ENCODE peak calls at places on chromosomes 1 and 21, in eight cellular contexts. N, P, K, I, U, L, B and W are unnamed samples.

GRCh38 chr1:20361805-20362381 is 71.2 kb downstream of the VWA5B1 start:
- DNase-seq in N (peak), P (peak), K (peak), I (no peak), U (peak), L (peak), B (no peak), W (no peak)

GRCh38 chr1:65958561-65959350 is 166.1 kb downstream of the PDE4B start:
- DNase-seq in N (peak), P (no peak), K (no peak), I (no peak), U (peak), L (no peak), B (peak), W (no peak)

GRCh38 chr21:43921602-43921978 is 56.6 kb downstream of the AGPAT3 start:
- DNase-seq in N (no peak), P (no peak), K (no peak), I (peak), U (no peak), L (no peak), B (peak), W (no peak)

GRCh38 chr1:236795757-236796719 is 946 bp downstream of the MTR start:
- DNase-seq in N (peak), P (peak), K (no peak), I (no peak), U (peak), L (peak), B (peak), W (no peak)

GRCh38 chr1:95309031-95309459 is 75.0 kb downstream of the RWDD3 start:
- DNase-seq in N (peak), P (peak), K (no peak), I (no peak), U (peak), L (no peak), B (no peak), W (no peak)

GRCh38 chr1:161994153-161994814 is 29.4 kb downstream of the OLFML2B start:
- DNase-seq in N (peak), P (no peak), K (no peak), I (peak), U (peak), L (no peak), B (no peak), W (no peak)

GRCh38 chr1:202047977-202048376 is 37.6 kb downstream of the ELF3 start:
- DNase-seq in N (no peak), P (no peak), K (no peak), I (no peak), U (no peak), L (peak), B (no peak), W (no peak)

GRCh38 chr1:103372866-103373265 is 152.6 kb upstream of the RNPC3 start:
- DNase-seq in N (no peak), P (no peak), K (no peak), I (no peak), U (peak), L (no peak), B (no peak), W (no peak)

GRCh38 chr1:109531205-109531779 is 8.4 kb upstream of the GPR61 start:
- DNase-seq in N (no peak), P (no peak), K (no peak), I (no peak), U (no peak), L (no peak), B (no peak), W (no peak)

GRCh38 chr21:43972850-43973633 is 39.1 kb upstream of the TRAPPC10 start:
- DNase-seq in N (no peak), P (no peak), K (no peak), I (no peak), U (no peak), L (no peak), B (no peak), W (no peak)

GRCh38 chr1:89890085-89890754 is 69.4 kb downstream of the LRRC8D start:
- DNase-seq in N (no peak), P (no peak), K (no peak), I (no peak), U (peak), L (no peak), B (no peak), W (peak)

GRCh38 chr21:27580276-27580675 is 613.4 kb upstream of the ADAMTS5 start:
- DNase-seq in N (no peak), P (no peak), K (no peak), I (no peak), U (peak), L (no peak), B (no peak), W (no peak)

GRCh38 chr1:28976254-28976653 is 61.9 kb downstream of the EPB41 start:
- DNase-seq in N (no peak), P (no peak), K (no peak), I (no peak), U (no peak), L (no peak), B (no peak), W (no peak)

GRCh38 chr1:33735624-33736023 is 128.3 kb upstream of the HMGB4 start:
- DNase-seq in N (peak), P (no peak), K (no peak), I (no peak), U (peak), L (no peak), B (no peak), W (no peak)

GRCh38 chr1:37753473-37754321 is 11.2 kb downstream of the EPHA10 start:
- DNase-seq in N (no peak), P (no peak), K (no peak), I (no peak), U (no peak), L (no peak), B (no peak), W (no peak)

GRCh38 chr1:169809370-169810095 is 14.8 kb upstream of the METTL18 start:
- DNase-seq in N (peak), P (no peak), K (no peak), I (no peak), U (peak), L (no peak), B (peak), W (no peak)

GRCh38 chr1:168285971-168286628 is 5.4 kb downstream of the TBX19 start:
- DNase-seq in N (no peak), P (no peak), K (no peak), I (no peak), U (no peak), L (no peak), B (no peak), W (no peak)

GRCh38 chr1:110230381-110231199 is 20.5 kb downstream of the KCNC4 start:
- DNase-seq in N (no peak), P (no peak), K (no peak), I (no peak), U (no peak), L (no peak), B (no peak), W (no peak)

GRCh38 chr1:47230692-47231313 is 1.2 kb downstream of the TAL1 start:
- DNase-seq in N (peak), P (peak), K (no peak), I (no peak), U (no peak), L (no peak), B (no peak), W (no peak)
- H3K27ac ChIP-seq in N (no peak), P (no peak), K (no peak), I (no peak), U (no peak), L (no peak), B (no peak), W (no peak)

GRCh38 chr1:160030657-160031367 is 978 bp downstream of the PIGM start:
- DNase-seq in N (peak), P (no peak), K (no peak), I (no peak), U (peak), L (peak), B (peak), W (no peak)
- H3K27ac ChIP-seq in N (peak), P (no peak), K (no peak), I (no peak), U (no peak), L (peak), B (peak), W (peak)

GRCh38 chr1:42964032-42964812 is 5.6 kb upstream of the SLC2A1 start:
- DNase-seq in N (no peak), P (no peak), K (no peak), I (peak), U (no peak), L (no peak), B (no peak), W (no peak)

GRCh38 chr1:42965339-42965738 is 6.7 kb upstream of the SLC2A1 start:
- DNase-seq in N (no peak), P (no peak), K (no peak), I (no peak), U (no peak), L (no peak), B (no peak), W (no peak)

GRCh38 chr1:42970143-42970542 is 11.5 kb upstream of the SLC2A1 start:
- DNase-seq in N (no peak), P (no peak), K (no peak), I (no peak), U (no peak), L (no peak), B (no peak), W (no peak)

GRCh38 chr1:42968654-42969053 is 10.0 kb upstream of the SLC2A1 start:
- DNase-seq in N (no peak), P (no peak), K (no peak), I (peak), U (no peak), L (no peak), B (no peak), W (no peak)

DNA sequence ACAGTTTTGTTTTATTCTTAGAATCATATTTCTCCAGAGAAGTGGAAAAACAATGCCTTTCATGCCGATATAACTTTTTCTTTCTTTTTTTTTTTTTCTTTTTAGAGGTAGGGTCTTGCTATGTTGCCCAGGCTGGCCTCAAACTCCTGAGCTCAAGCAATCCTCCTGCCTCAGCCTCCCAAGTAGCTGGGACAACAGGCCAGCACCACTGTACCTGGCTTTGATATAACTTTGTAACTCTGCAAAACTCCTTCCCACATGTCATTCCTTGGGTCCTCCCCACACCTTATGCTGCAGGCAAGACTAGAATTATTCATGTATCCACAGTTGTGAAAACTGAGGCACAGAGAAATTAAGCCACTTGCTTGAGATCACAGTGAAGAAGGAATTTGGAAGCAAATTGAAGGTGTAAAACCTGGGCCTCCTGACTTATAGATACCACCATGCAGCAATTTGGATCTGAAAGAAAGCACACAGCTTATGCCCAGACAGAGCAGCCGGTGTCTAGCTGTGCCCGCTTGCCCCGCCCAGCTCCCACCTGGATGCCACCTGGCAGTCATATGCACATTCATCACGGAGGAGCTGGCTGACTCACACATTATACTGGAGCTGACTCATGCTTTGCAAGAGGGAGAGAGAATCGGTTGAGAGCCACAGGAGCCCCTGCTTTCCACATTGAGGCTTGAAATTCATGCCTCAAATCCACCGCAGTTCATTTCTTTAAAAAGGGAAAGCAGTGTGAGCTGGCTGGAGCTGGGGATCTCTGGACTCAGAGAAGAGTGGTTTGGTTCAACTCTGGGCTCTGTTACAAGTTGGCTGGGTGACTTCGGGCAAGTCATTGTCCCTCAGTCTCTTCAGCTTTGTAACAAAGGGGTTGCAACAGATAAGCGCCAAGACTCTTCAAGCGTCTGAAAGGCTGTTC is 8.3 kb upstream of the SLC2A1 start:
- DNase-seq in N (no peak), P (peak), K (no peak), I (peak), U (peak), L (peak), B (no peak), W (peak)
- H3K27ac ChIP-seq in N (no peak), P (no peak), K (no peak), I (no peak), U (peak), L (no peak), B (no peak), W (peak)

GRCh38 chr1:2199042-2199810 is 4.7 kb upstream of the FAAP20 start:
- DNase-seq in N (peak), P (peak), K (peak), I (peak), U (peak), L (peak), B (peak), W (no peak)
- H3K27ac ChIP-seq in N (peak), P (no peak), K (peak), I (peak), U (peak), L (peak), B (peak), W (peak)

GRCh38 chr1:200445213-200445612 is 35.4 kb upstream of the ZNF281 start:
- DNase-seq in N (no peak), P (no peak), K (no peak), I (no peak), U (peak), L (no peak), B (no peak), W (no peak)

GRCh38 chr1:200443860-200444259 is 34.0 kb upstream of the ZNF281 start:
- DNase-seq in N (no peak), P (no peak), K (no peak), I (no peak), U (no peak), L (no peak), B (no peak), W (no peak)

GRCh38 chr1:200442023-200442422 is 32.2 kb upstream of the ZNF281 start:
- DNase-seq in N (no peak), P (no peak), K (no peak), I (no peak), U (no peak), L (no peak), B (no peak), W (no peak)

GRCh38 chr1:200444478-200444877 is 34.6 kb upstream of the ZNF281 start:
- DNase-seq in N (no peak), P (no peak), K (no peak), I (no peak), U (no peak), L (no peak), B (no peak), W (no peak)

DNA sequence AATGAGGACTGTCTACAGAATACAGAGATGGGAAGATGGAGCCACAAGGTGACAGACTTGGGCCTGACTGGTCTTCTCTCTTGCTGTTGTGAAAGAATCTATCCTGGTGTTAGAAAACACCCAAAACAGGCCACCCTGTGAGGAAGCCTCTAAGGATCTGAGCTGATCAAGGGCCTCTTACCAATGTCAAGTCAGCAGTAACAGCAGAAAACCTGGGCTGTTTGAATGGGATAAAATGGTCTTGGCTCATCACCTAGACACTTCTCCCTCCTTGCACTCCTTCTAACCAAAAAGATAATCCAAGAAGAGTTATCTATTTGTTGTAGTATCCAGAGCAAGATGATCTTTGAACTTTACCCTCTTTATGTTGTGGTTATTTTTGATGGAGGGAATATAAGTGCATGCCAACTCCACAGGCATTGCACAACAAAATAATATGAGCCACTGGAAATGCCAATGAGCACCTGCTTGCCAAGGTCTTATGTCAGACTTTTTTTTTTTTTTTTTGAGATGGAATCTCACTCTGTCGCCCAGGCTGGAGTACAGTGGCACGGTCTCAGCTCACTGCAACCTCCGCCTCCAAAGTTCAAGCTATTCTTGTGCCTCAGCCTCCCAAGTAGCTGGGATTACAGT is 32.8 kb upstream of the ZNF281 start:
- DNase-seq in N (no peak), P (no peak), K (no peak), I (no peak), U (no peak), L (no peak), B (no peak), W (no peak)
- H3K27ac ChIP-seq in N (no peak), P (no peak), K (no peak), I (no peak), U (no peak), L (no peak), B (no peak), W (no peak)

GRCh38 chr1:27007909-27008582 is 4.6 kb downstream of the TENT5B start:
- DNase-seq in N (no peak), P (peak), K (no peak), I (no peak), U (peak), L (peak), B (no peak), W (no peak)

GRCh38 chr1:27005648-27006496 is 6.8 kb downstream of the TENT5B start:
- DNase-seq in N (no peak), P (peak), K (no peak), I (no peak), U (no peak), L (no peak), B (no peak), W (peak)

GRCh38 chr1:27005166-27005530 is 7.5 kb downstream of the TENT5B start:
- DNase-seq in N (no peak), P (no peak), K (no peak), I (no peak), U (no peak), L (no peak), B (no peak), W (no peak)

GRCh38 chr1:27004471-27005165 is 8.0 kb downstream of the TENT5B start:
- DNase-seq in N (peak), P (peak), K (no peak), I (no peak), U (no peak), L (no peak), B (no peak), W (no peak)

DNA sequence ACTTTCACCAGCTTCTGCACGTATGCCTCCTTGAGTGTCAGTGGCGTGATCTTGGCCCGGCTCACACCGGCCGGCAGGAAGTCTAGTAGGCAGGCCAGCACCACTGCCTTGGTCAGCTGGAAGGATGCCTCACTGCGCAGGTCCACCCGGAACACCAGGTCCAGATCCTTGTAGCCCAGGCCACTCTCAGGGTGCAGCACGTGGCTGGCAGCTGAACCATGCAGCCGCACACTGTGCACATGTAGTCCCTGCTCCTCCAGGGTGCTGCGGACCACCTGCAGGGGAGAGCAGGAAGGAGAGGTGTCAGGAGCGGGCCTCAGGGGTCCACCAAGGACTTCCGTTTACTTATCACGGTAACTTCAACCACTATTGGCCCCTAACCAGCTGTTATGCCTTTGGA is 6.0 kb downstream of the TENT5B start:
- DNase-seq in N (no peak), P (peak), K (no peak), I (no peak), U (no peak), L (no peak), B (no peak), W (no peak)
- H3K27ac ChIP-seq in N (no peak), P (no peak), K (no peak), I (no peak), U (no peak), L (no peak), B (no peak), W (peak)

DNA sequence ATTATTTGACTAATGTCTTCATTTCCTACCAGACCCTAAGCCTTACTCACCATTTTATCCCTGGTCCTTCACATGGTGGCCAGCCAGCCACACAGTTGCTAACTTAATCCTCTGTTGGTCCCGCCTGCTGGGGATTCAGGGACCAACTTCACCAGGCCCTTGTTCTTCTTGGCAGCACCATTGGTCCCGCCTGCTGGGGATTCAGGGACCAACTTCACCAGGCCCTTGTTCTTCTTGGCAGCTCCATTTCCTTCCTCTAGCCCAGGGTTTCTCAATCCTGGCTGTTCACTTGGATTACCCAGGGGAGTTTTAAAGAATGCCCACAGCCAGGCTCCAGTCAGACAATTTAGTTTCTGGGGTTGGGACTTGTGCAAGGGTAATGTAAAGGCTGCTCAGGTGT is 233.1 kb upstream of the CSF3R start:
- DNase-seq in N (no peak), P (no peak), K (no peak), I (no peak), U (no peak), L (no peak), B (no peak), W (no peak)
- H3K27ac ChIP-seq in N (no peak), P (no peak), K (no peak), I (no peak), U (no peak), L (no peak), B (no peak), W (no peak)

DNA sequence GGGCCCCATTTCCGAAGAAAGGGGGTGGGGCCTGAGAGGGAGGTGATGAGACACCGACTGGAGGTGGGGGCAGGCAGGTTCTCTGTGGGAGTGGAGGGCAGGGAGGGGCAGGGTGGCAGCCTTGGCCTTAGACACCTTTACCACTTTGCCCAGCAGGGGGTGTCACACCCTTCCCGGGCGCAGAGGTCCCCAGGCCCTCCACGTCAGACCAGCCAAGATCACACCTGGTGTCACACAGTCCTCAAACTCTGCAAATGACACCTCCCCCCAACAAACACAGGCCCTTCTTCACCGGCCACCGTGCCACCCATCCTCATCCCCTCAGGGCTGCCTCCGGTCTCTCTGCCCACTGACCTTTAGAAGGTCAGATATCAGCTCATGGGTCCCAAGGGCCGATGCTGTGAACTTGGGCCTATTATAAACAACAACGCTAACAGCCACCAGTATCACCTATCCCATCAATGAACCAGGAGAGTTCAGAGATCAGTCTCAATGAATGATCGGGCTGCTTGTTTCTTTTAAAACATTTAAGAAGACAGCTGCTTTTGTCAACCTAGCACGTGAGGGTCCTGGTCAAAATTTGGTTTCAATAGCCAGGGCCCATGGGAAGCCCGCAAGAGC is 103.9 kb downstream of the CASZ1 start:
- DNase-seq in N (peak), P (no peak), K (no peak), I (no peak), U (peak), L (peak), B (peak), W (no peak)
- H3K27ac ChIP-seq in N (peak), P (no peak), K (no peak), I (no peak), U (no peak), L (peak), B (no peak), W (no peak)